ENCODE peak calls at places on chromosomes 16 and 17, in eight cellular contexts. One of them, this sample, is unnamed.

GRCh38 chr16:69188716-69189115 is 1.8 kb downstream of the SNTB2 start:
- DNase-seq in right atrium auricular region: no peak
- DNase-seq in brain microvascular endothelial cell: peak
- DNase-seq in chondrocyte: no peak
- DNase-seq in GM13977: no peak
- DNase-seq in thyroid gland: no peak
- DNase-seq in foreskin fibroblast: peak
- DNase-seq in CD4-positive, alpha-beta T cell: no peak
- DNase-seq in this sample: peak

GRCh38 chr17:78014651-78015050 is 56.1 kb downstream of the TNRC6C start:
- DNase-seq in right atrium auricular region: no peak
- DNase-seq in brain microvascular endothelial cell: no peak
- DNase-seq in chondrocyte: no peak
- DNase-seq in GM13977: no peak
- DNase-seq in thyroid gland: no peak
- DNase-seq in foreskin fibroblast: no peak
- DNase-seq in CD4-positive, alpha-beta T cell: no peak
- DNase-seq in this sample: no peak

GRCh38 chr17:68491381-68491849 is 20.8 kb upstream of the PRKAR1A start:
- DNase-seq in right atrium auricular region: no peak
- DNase-seq in brain microvascular endothelial cell: no peak
- DNase-seq in chondrocyte: no peak
- DNase-seq in GM13977: no peak
- DNase-seq in thyroid gland: peak
- DNase-seq in foreskin fibroblast: no peak
- DNase-seq in CD4-positive, alpha-beta T cell: no peak
- DNase-seq in this sample: no peak

GRCh38 chr16:53502331-53503269 is at the start of gene AKTIP:
- DNase-seq in right atrium auricular region: no peak
- DNase-seq in brain microvascular endothelial cell: peak
- DNase-seq in chondrocyte: no peak
- DNase-seq in GM13977: peak
- DNase-seq in thyroid gland: peak
- DNase-seq in foreskin fibroblast: peak
- DNase-seq in CD4-positive, alpha-beta T cell: no peak
- DNase-seq in this sample: peak

GRCh38 chr16:68539704-68540370 is 746 bp downstream of the ZFP90 start:
- DNase-seq in right atrium auricular region: no peak
- DNase-seq in brain microvascular endothelial cell: no peak
- DNase-seq in chondrocyte: no peak
- DNase-seq in GM13977: peak
- DNase-seq in thyroid gland: peak
- DNase-seq in foreskin fibroblast: peak
- DNase-seq in CD4-positive, alpha-beta T cell: no peak
- DNase-seq in this sample: no peak

GRCh38 chr16:55830658-55831294 is 2.1 kb downstream of the CES1 start:
- DNase-seq in right atrium auricular region: no peak
- DNase-seq in brain microvascular endothelial cell: no peak
- DNase-seq in chondrocyte: no peak
- DNase-seq in GM13977: no peak
- DNase-seq in thyroid gland: no peak
- DNase-seq in foreskin fibroblast: no peak
- DNase-seq in CD4-positive, alpha-beta T cell: no peak
- DNase-seq in this sample: no peak

GRCh38 chr17:74898376-74898946 is 5.0 kb upstream of the FADS6 start:
- DNase-seq in right atrium auricular region: no peak
- DNase-seq in brain microvascular endothelial cell: no peak
- DNase-seq in chondrocyte: no peak
- DNase-seq in GM13977: no peak
- DNase-seq in thyroid gland: no peak
- DNase-seq in foreskin fibroblast: no peak
- DNase-seq in CD4-positive, alpha-beta T cell: no peak
- DNase-seq in this sample: no peak

GRCh38 chr16:74321356-74321755 is 24.7 kb downstream of the PSMD7 start:
- DNase-seq in right atrium auricular region: no peak
- DNase-seq in brain microvascular endothelial cell: no peak
- DNase-seq in chondrocyte: no peak
- DNase-seq in GM13977: no peak
- DNase-seq in thyroid gland: no peak
- DNase-seq in foreskin fibroblast: peak
- DNase-seq in CD4-positive, alpha-beta T cell: no peak
- DNase-seq in this sample: no peak

GRCh38 chr17:43721537-43722268 is 36.9 kb downstream of the SOST start:
- DNase-seq in right atrium auricular region: no peak
- DNase-seq in brain microvascular endothelial cell: no peak
- DNase-seq in chondrocyte: no peak
- DNase-seq in GM13977: no peak
- DNase-seq in thyroid gland: no peak
- DNase-seq in foreskin fibroblast: peak
- DNase-seq in CD4-positive, alpha-beta T cell: no peak
- DNase-seq in this sample: no peak

GRCh38 chr17:82042649-82043048 is 5.2 kb upstream of the DCXR start:
- DNase-seq in right atrium auricular region: no peak
- DNase-seq in brain microvascular endothelial cell: no peak
- DNase-seq in chondrocyte: no peak
- DNase-seq in GM13977: no peak
- DNase-seq in thyroid gland: no peak
- DNase-seq in foreskin fibroblast: no peak
- DNase-seq in CD4-positive, alpha-beta T cell: no peak
- DNase-seq in this sample: no peak

GRCh38 chr17:50021681-50022370 is 26.8 kb upstream of the DLX3 start:
- DNase-seq in right atrium auricular region: peak
- DNase-seq in brain microvascular endothelial cell: no peak
- DNase-seq in chondrocyte: peak
- DNase-seq in GM13977: no peak
- DNase-seq in thyroid gland: no peak
- DNase-seq in foreskin fibroblast: no peak
- DNase-seq in CD4-positive, alpha-beta T cell: no peak
- DNase-seq in this sample: no peak

GRCh38 chr16:27164280-27164837 is 39.0 kb upstream of the KDM8 start:
- DNase-seq in right atrium auricular region: no peak
- DNase-seq in brain microvascular endothelial cell: no peak
- DNase-seq in chondrocyte: no peak
- DNase-seq in GM13977: no peak
- DNase-seq in thyroid gland: no peak
- DNase-seq in foreskin fibroblast: peak
- DNase-seq in CD4-positive, alpha-beta T cell: no peak
- DNase-seq in this sample: no peak

GRCh38 chr16:27098366-27099050 is 31.8 kb downstream of the C16orf82 start:
- DNase-seq in right atrium auricular region: peak
- DNase-seq in brain microvascular endothelial cell: no peak
- DNase-seq in chondrocyte: no peak
- DNase-seq in GM13977: no peak
- DNase-seq in thyroid gland: no peak
- DNase-seq in foreskin fibroblast: no peak
- DNase-seq in CD4-positive, alpha-beta T cell: no peak
- DNase-seq in this sample: no peak

GRCh38 chr16:59826767-59827166 is 1092.7 kb upstream of the GOT2 start:
- DNase-seq in right atrium auricular region: no peak
- DNase-seq in brain microvascular endothelial cell: no peak
- DNase-seq in chondrocyte: no peak
- DNase-seq in GM13977: no peak
- DNase-seq in thyroid gland: no peak
- DNase-seq in foreskin fibroblast: no peak
- DNase-seq in CD4-positive, alpha-beta T cell: no peak
- DNase-seq in this sample: no peak

GRCh38 chr17:77329741-77330531 is 189.2 kb downstream of the SEC14L1 start:
- DNase-seq in right atrium auricular region: peak
- DNase-seq in brain microvascular endothelial cell: no peak
- DNase-seq in chondrocyte: peak
- DNase-seq in GM13977: no peak
- DNase-seq in thyroid gland: peak
- DNase-seq in foreskin fibroblast: no peak
- DNase-seq in CD4-positive, alpha-beta T cell: no peak
- DNase-seq in this sample: no peak

GRCh38 chr17:17613708-17614114 is 22.2 kb upstream of the PEMT start:
- DNase-seq in right atrium auricular region: peak
- DNase-seq in brain microvascular endothelial cell: peak
- DNase-seq in chondrocyte: no peak
- DNase-seq in GM13977: peak
- DNase-seq in thyroid gland: peak
- DNase-seq in foreskin fibroblast: peak
- DNase-seq in CD4-positive, alpha-beta T cell: no peak
- DNase-seq in this sample: peak

GRCh38 chr17:18261146-18261515 is 669 bp downstream of the MIEF2 start:
- DNase-seq in right atrium auricular region: peak
- DNase-seq in brain microvascular endothelial cell: no peak
- DNase-seq in chondrocyte: no peak
- DNase-seq in GM13977: peak
- DNase-seq in thyroid gland: peak
- DNase-seq in foreskin fibroblast: peak
- DNase-seq in CD4-positive, alpha-beta T cell: no peak
- DNase-seq in this sample: peak

GRCh38 chr16:67191995-67192681 is at the start of gene E2F4:
- DNase-seq in right atrium auricular region: peak
- DNase-seq in brain microvascular endothelial cell: peak
- DNase-seq in chondrocyte: no peak
- DNase-seq in GM13977: peak
- DNase-seq in thyroid gland: peak
- DNase-seq in foreskin fibroblast: peak
- DNase-seq in CD4-positive, alpha-beta T cell: peak
- DNase-seq in this sample: peak
- TF ChIP-seq CTCF in right atrium auricular region: no peak
- TF ChIP-seq CTCF in brain microvascular endothelial cell: no peak
- TF ChIP-seq CTCF in chondrocyte: no peak
- TF ChIP-seq CTCF in GM13977: no peak
- TF ChIP-seq CTCF in thyroid gland: no peak
- TF ChIP-seq CTCF in foreskin fibroblast: no peak
- TF ChIP-seq CTCF in CD4-positive, alpha-beta T cell: no peak
- TF ChIP-seq CTCF in this sample: no peak

DNA sequence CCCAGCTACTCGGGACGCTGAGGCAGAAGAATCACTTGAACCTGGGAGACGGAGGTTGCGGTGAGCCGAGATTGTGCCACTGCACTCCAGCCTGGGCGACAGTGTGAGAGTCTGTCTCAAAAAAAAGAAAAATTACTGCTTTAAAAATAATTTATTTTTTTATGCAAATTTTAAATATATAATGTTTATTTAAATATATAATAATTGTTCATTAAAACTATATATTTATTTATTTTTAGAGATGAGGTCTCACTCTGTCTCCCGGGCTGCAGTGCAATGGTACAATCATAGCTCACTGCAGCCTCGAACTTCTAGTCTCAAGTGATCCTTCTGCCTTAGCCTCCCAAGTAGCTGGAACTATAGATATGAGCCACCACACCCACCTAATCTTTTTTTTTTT is 15.2 kb upstream of the DBNDD1 start:
- DNase-seq in right atrium auricular region: no peak
- DNase-seq in brain microvascular endothelial cell: no peak
- DNase-seq in chondrocyte: no peak
- DNase-seq in GM13977: no peak
- DNase-seq in thyroid gland: no peak
- DNase-seq in foreskin fibroblast: no peak
- DNase-seq in CD4-positive, alpha-beta T cell: no peak
- DNase-seq in this sample: no peak
- TF ChIP-seq CTCF in right atrium auricular region: no peak
- TF ChIP-seq CTCF in brain microvascular endothelial cell: no peak
- TF ChIP-seq CTCF in chondrocyte: no peak
- TF ChIP-seq CTCF in GM13977: no peak
- TF ChIP-seq CTCF in thyroid gland: no peak
- TF ChIP-seq CTCF in foreskin fibroblast: no peak
- TF ChIP-seq CTCF in CD4-positive, alpha-beta T cell: no peak
- TF ChIP-seq CTCF in this sample: no peak

GRCh38 chr17:39744075-39744835 is 6.5 kb downstream of the GRB7 start:
- DNase-seq in right atrium auricular region: no peak
- DNase-seq in brain microvascular endothelial cell: no peak
- DNase-seq in chondrocyte: peak
- DNase-seq in GM13977: no peak
- DNase-seq in thyroid gland: no peak
- DNase-seq in foreskin fibroblast: no peak
- DNase-seq in CD4-positive, alpha-beta T cell: no peak
- DNase-seq in this sample: no peak

GRCh38 chr17:39740357-39741111 is 2.8 kb downstream of the GRB7 start:
- DNase-seq in right atrium auricular region: no peak
- DNase-seq in brain microvascular endothelial cell: peak
- DNase-seq in chondrocyte: peak
- DNase-seq in GM13977: no peak
- DNase-seq in thyroid gland: peak
- DNase-seq in foreskin fibroblast: peak
- DNase-seq in CD4-positive, alpha-beta T cell: no peak
- DNase-seq in this sample: peak

GRCh38 chr17:39742126-39742855 is 4.6 kb downstream of the GRB7 start:
- DNase-seq in right atrium auricular region: no peak
- DNase-seq in brain microvascular endothelial cell: no peak
- DNase-seq in chondrocyte: peak
- DNase-seq in GM13977: no peak
- DNase-seq in thyroid gland: no peak
- DNase-seq in foreskin fibroblast: no peak
- DNase-seq in CD4-positive, alpha-beta T cell: no peak
- DNase-seq in this sample: no peak

GRCh38 chr17:39744836-39745215 is 7.1 kb downstream of the GRB7 start:
- DNase-seq in right atrium auricular region: no peak
- DNase-seq in brain microvascular endothelial cell: no peak
- DNase-seq in chondrocyte: peak
- DNase-seq in GM13977: no peak
- DNase-seq in thyroid gland: no peak
- DNase-seq in foreskin fibroblast: no peak
- DNase-seq in CD4-positive, alpha-beta T cell: no peak
- DNase-seq in this sample: no peak

GRCh38 chr17:39742856-39743436 is 5.2 kb downstream of the GRB7 start:
- DNase-seq in right atrium auricular region: no peak
- DNase-seq in brain microvascular endothelial cell: no peak
- DNase-seq in chondrocyte: peak
- DNase-seq in GM13977: no peak
- DNase-seq in thyroid gland: no peak
- DNase-seq in foreskin fibroblast: no peak
- DNase-seq in CD4-positive, alpha-beta T cell: no peak
- DNase-seq in this sample: no peak
- TF ChIP-seq CTCF in right atrium auricular region: no peak
- TF ChIP-seq CTCF in brain microvascular endothelial cell: no peak
- TF ChIP-seq CTCF in chondrocyte: no peak
- TF ChIP-seq CTCF in GM13977: no peak
- TF ChIP-seq CTCF in thyroid gland: no peak
- TF ChIP-seq CTCF in foreskin fibroblast: no peak
- TF ChIP-seq CTCF in CD4-positive, alpha-beta T cell: no peak
- TF ChIP-seq CTCF in this sample: no peak

DNA sequence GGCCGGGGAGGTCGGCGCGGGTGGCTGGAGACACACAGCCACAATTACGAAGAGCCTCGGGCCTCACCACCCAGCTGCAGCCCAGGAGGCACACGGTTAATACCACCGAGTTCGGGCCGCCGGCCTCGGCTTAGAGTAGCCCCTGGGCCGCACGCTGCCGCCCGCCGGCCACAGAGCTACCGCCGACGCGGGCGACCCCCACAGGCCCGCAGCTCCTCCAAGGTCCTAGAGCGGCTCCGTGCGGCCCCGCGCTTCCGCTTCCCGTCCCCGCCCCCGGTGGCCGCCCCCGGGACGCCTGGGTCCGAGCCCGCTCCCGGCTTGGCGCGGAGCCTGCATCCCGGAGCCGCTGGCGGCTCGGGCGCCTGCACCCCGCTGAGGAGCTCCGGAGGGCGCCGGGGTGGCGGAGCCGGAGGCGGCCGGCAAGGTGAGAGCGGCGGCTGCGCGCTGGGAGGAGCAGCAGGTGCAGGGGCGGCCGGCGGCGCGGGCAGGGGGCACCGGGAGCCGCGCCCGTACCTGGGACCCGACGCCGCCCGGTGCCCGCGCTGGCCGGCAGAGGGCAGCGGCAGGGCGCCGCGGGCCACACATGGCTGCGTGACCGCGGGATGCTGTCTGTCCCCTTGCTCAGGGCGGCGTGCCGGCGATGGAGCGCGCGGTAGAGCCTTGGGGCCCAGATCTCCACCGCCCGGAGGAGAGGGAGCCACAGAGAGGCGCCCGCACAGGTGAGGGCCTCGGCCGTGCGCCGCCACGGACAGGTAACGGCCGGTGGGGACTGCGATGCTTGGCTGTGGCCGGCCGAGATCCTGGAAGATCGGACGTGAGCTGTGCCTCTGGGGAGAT is at the start of gene ZNF48:
- DNase-seq in right atrium auricular region: peak
- DNase-seq in brain microvascular endothelial cell: peak
- DNase-seq in chondrocyte: peak
- DNase-seq in GM13977: peak
- DNase-seq in thyroid gland: peak
- DNase-seq in foreskin fibroblast: peak
- DNase-seq in CD4-positive, alpha-beta T cell: peak
- DNase-seq in this sample: peak
- TF ChIP-seq CTCF in right atrium auricular region: peak
- TF ChIP-seq CTCF in brain microvascular endothelial cell: no peak
- TF ChIP-seq CTCF in chondrocyte: peak
- TF ChIP-seq CTCF in GM13977: peak
- TF ChIP-seq CTCF in thyroid gland: no peak
- TF ChIP-seq CTCF in foreskin fibroblast: peak
- TF ChIP-seq CTCF in CD4-positive, alpha-beta T cell: no peak
- TF ChIP-seq CTCF in this sample: peak

This sample was measured in HFFc6.